ENCODE peak calls at places on chromosomes 11 and 22, in six cellular contexts. One of them, this sample, is unnamed.

GRCh38 chr22:23834830-23835772 is 3.7 kb downstream of the DERL3 start:
- DNase-seq in IMR-90: no peak
- DNase-seq in mesendoderm: no peak
- DNase-seq in mesenchymal stem cell: no peak
- DNase-seq in H1: no peak
- DNase-seq in trophoblast cell: no peak
- DNase-seq in this sample: no peak

GRCh38 chr11:115670538-115671200 is 166.5 kb upstream of the CADM1 start:
- DNase-seq in IMR-90: no peak
- DNase-seq in mesendoderm: no peak
- DNase-seq in mesenchymal stem cell: no peak
- DNase-seq in H1: no peak
- DNase-seq in trophoblast cell: no peak
- DNase-seq in this sample: no peak

GRCh38 chr11:77381749-77382693 is 80.5 kb upstream of the GDPD4 start:
- DNase-seq in IMR-90: peak; percentile 79
- DNase-seq in mesendoderm: no peak
- DNase-seq in mesenchymal stem cell: peak; percentile 83
- DNase-seq in H1: no peak
- DNase-seq in trophoblast cell: no peak
- DNase-seq in this sample: no peak

GRCh38 chr11:10540546-10540914 is 457 bp downstream of the RNF141 start:
- DNase-seq in IMR-90: peak; percentile 18
- DNase-seq in mesendoderm: peak; percentile 47
- DNase-seq in mesenchymal stem cell: no peak
- DNase-seq in H1: no peak
- DNase-seq in trophoblast cell: peak; percentile 39
- DNase-seq in this sample: no peak

GRCh38 chr11:35419713-35420333 is 465 bp upstream of the SLC1A2 start:
- DNase-seq in IMR-90: no peak
- DNase-seq in mesendoderm: no peak
- DNase-seq in mesenchymal stem cell: peak; percentile 7
- DNase-seq in H1: no peak
- DNase-seq in trophoblast cell: no peak
- DNase-seq in this sample: peak; percentile 6

GRCh38 chr11:120682026-120682649 is 170.6 kb downstream of the GRIK4 start:
- DNase-seq in IMR-90: no peak
- DNase-seq in mesendoderm: peak; percentile 69
- DNase-seq in mesenchymal stem cell: no peak
- DNase-seq in H1: peak; percentile 17
- DNase-seq in trophoblast cell: no peak
- DNase-seq in this sample: no peak

GRCh38 chr22:35612903-35613302 is 4.2 kb downstream of the MB start:
- DNase-seq in IMR-90: no peak
- DNase-seq in mesendoderm: no peak
- DNase-seq in mesenchymal stem cell: no peak
- DNase-seq in H1: no peak
- DNase-seq in trophoblast cell: no peak
- DNase-seq in this sample: no peak

GRCh38 chr22:43385770-43386641 is 25.8 kb upstream of the MPPED1 start:
- DNase-seq in IMR-90: peak; percentile 65
- DNase-seq in mesendoderm: peak; percentile 78
- DNase-seq in mesenchymal stem cell: peak; percentile 76
- DNase-seq in H1: peak; percentile 53
- DNase-seq in trophoblast cell: peak; percentile 70
- DNase-seq in this sample: peak; percentile 77

GRCh38 chr11:87374206-87374793 is 336.6 kb downstream of the TMEM135 start:
- DNase-seq in IMR-90: no peak
- DNase-seq in mesendoderm: no peak
- DNase-seq in mesenchymal stem cell: no peak
- DNase-seq in H1: no peak
- DNase-seq in trophoblast cell: no peak
- DNase-seq in this sample: no peak

GRCh38 chr11:8988329-8989234 is 15.2 kb downstream of the NRIP3 start:
- DNase-seq in IMR-90: peak; percentile 65
- DNase-seq in mesendoderm: peak; percentile 22
- DNase-seq in mesenchymal stem cell: peak; percentile 27
- DNase-seq in H1: no peak
- DNase-seq in trophoblast cell: peak; percentile 46
- DNase-seq in this sample: no peak

GRCh38 chr11:112410325-112410724 is 149.7 kb upstream of the PLET1 start:
- DNase-seq in IMR-90: no peak
- DNase-seq in mesendoderm: no peak
- DNase-seq in mesenchymal stem cell: no peak
- DNase-seq in H1: no peak
- DNase-seq in trophoblast cell: no peak
- DNase-seq in this sample: no peak

GRCh38 chr11:26777276-26777939 is 55.5 kb upstream of the SLC5A12 start:
- DNase-seq in IMR-90: peak; percentile 7
- DNase-seq in mesendoderm: no peak
- DNase-seq in mesenchymal stem cell: peak; percentile 32
- DNase-seq in H1: no peak
- DNase-seq in trophoblast cell: no peak
- DNase-seq in this sample: no peak

GRCh38 chr11:117090111-117090706 is 8.0 kb downstream of the SIK3 start:
- DNase-seq in IMR-90: no peak
- DNase-seq in mesendoderm: no peak
- DNase-seq in mesenchymal stem cell: no peak
- DNase-seq in H1: no peak
- DNase-seq in trophoblast cell: peak; percentile 9
- DNase-seq in this sample: no peak

GRCh38 chr11:128187829-128188228 is 399.5 kb downstream of the ETS1 start:
- DNase-seq in IMR-90: peak; percentile 48
- DNase-seq in mesendoderm: no peak
- DNase-seq in mesenchymal stem cell: no peak
- DNase-seq in H1: no peak
- DNase-seq in trophoblast cell: no peak
- DNase-seq in this sample: no peak

GRCh38 chr22:29435236-29435635 is 3.1 kb upstream of the RFPL1 start:
- DNase-seq in IMR-90: no peak
- DNase-seq in mesendoderm: no peak
- DNase-seq in mesenchymal stem cell: no peak
- DNase-seq in H1: no peak
- DNase-seq in trophoblast cell: no peak
- DNase-seq in this sample: no peak

GRCh38 chr22:21837184-21837979 is 30.1 kb downstream of the MAPK1 start:
- DNase-seq in IMR-90: peak; percentile 91
- DNase-seq in mesendoderm: peak; percentile 89
- DNase-seq in mesenchymal stem cell: peak; percentile 90
- DNase-seq in H1: peak; percentile 23
- DNase-seq in trophoblast cell: no peak
- DNase-seq in this sample: peak; percentile 17

GRCh38 chr11:32851251-32851650 is 21.5 kb downstream of the PRRG4 start:
- DNase-seq in IMR-90: no peak
- DNase-seq in mesendoderm: no peak
- DNase-seq in mesenchymal stem cell: no peak
- DNase-seq in H1: no peak
- DNase-seq in trophoblast cell: no peak
- DNase-seq in this sample: no peak

GRCh38 chr22:37310075-37310606 is 27.8 kb downstream of the CYTH4 start:
- DNase-seq in IMR-90: no peak
- DNase-seq in mesendoderm: no peak
- DNase-seq in mesenchymal stem cell: no peak
- DNase-seq in H1: no peak
- DNase-seq in trophoblast cell: no peak
- DNase-seq in this sample: no peak

GRCh38 chr22:35299217-35299716 is 427 bp upstream of the TOM1 start:
- DNase-seq in IMR-90: no peak
- DNase-seq in mesendoderm: no peak
- DNase-seq in mesenchymal stem cell: no peak
- DNase-seq in H1: no peak
- DNase-seq in trophoblast cell: no peak
- DNase-seq in this sample: peak; percentile 18

GRCh38 chr11:118657238-118657637 is 22.2 kb downstream of the TREH start:
- DNase-seq in IMR-90: no peak
- DNase-seq in mesendoderm: peak; percentile 65
- DNase-seq in mesenchymal stem cell: no peak
- DNase-seq in H1: no peak
- DNase-seq in trophoblast cell: no peak
- DNase-seq in this sample: no peak

GRCh38 chr11:2662024-2662312 is 37.8 kb downstream of the KCNQ1OT1 start:
- DNase-seq in IMR-90: no peak
- DNase-seq in mesendoderm: no peak
- DNase-seq in mesenchymal stem cell: no peak
- DNase-seq in H1: no peak
- DNase-seq in trophoblast cell: no peak
- DNase-seq in this sample: no peak

GRCh38 chr11:94034207-94034606 is 13.1 kb downstream of the HEPHL1 start:
- DNase-seq in IMR-90: no peak
- DNase-seq in mesendoderm: no peak
- DNase-seq in mesenchymal stem cell: no peak
- DNase-seq in H1: no peak
- DNase-seq in trophoblast cell: no peak
- DNase-seq in this sample: no peak

DNA sequence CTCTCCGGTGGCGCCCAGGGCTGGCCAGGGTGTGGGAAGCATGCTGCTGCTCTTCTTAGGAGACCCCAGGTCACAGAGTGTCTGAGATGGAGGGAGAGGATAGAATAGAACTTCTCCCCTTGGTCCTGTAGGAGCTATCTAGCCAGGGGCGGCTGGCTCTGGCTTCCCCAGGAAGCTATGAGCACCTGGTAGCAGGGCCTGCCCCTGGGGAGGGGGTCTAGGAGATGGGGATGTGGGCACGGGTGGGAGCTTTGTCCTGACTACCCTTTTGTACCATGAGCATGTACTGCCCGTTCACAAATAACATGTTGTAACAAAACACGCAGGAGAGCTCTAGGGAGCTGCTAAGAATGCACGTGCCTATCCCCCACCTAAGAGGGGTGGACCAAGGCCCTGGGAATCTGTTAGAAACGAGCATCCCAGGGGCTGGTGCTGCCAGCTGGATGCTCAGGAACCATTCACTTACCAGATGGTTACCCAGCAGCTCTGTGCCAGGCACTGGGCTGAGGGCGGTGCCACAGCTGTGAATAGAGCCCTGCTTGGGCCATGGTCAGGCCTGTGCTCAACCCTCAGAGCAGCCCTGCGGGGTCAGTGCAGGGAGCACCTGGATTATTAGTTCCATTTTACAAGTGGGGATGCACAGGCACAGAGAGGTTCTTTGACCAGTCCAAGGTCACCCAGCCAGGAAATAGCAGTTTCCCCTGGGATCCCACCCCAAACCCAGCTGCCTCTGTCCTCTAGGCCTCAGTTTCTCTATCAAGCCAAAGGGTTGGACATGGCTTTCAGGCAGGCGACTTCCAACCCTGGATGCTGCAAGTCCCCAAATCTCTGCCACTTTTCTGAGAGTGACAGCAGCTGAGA is 2.2 kb downstream of the SLC39A13 start:
- DNase-seq in IMR-90: no peak
- DNase-seq in mesendoderm: no peak
- DNase-seq in mesenchymal stem cell: no peak
- DNase-seq in H1: no peak
- DNase-seq in trophoblast cell: no peak
- DNase-seq in this sample: no peak
- H3K4me3 ChIP-seq in IMR-90: no peak overlapping the region
- H3K4me3 ChIP-seq in mesendoderm: no peak overlapping the region
- H3K4me3 ChIP-seq in mesenchymal stem cell: peak overlapping the region; percentile 98
- H3K4me3 ChIP-seq in H1: no peak overlapping the region
- H3K4me3 ChIP-seq in trophoblast cell: no peak overlapping the region
- H3K4me3 ChIP-seq in this sample: no peak overlapping the region

GRCh38 chr22:38504731-38505594 is 1.1 kb downstream of the DDX17 start:
- DNase-seq in IMR-90: peak; percentile 48
- DNase-seq in mesendoderm: peak; percentile 82
- DNase-seq in mesenchymal stem cell: peak; percentile 71
- DNase-seq in H1: no peak
- DNase-seq in trophoblast cell: no peak
- DNase-seq in this sample: peak; percentile 27

GRCh38 chr22:38506118-38506962 is at the start of gene DDX17:
- DNase-seq in IMR-90: peak; percentile 97
- DNase-seq in mesendoderm: peak; percentile 98
- DNase-seq in mesenchymal stem cell: peak; percentile 97
- DNase-seq in H1: peak; percentile 78
- DNase-seq in trophoblast cell: peak; percentile 96
- DNase-seq in this sample: peak; percentile 97

GRCh38 chr22:38503021-38503420 is 3.1 kb downstream of the DDX17 start:
- DNase-seq in IMR-90: no peak
- DNase-seq in mesendoderm: no peak
- DNase-seq in mesenchymal stem cell: no peak
- DNase-seq in H1: no peak
- DNase-seq in trophoblast cell: no peak
- DNase-seq in this sample: no peak

GRCh38 chr22:38501797-38502672 is 4.1 kb downstream of the DDX17 start:
- DNase-seq in IMR-90: no peak
- DNase-seq in mesendoderm: no peak
- DNase-seq in mesenchymal stem cell: no peak
- DNase-seq in H1: no peak
- DNase-seq in trophoblast cell: no peak
- DNase-seq in this sample: no peak

GRCh38 chr22:38505595-38506117 is 455 bp downstream of the DDX17 start:
- DNase-seq in IMR-90: peak; percentile 46
- DNase-seq in mesendoderm: peak; percentile 61
- DNase-seq in mesenchymal stem cell: peak; percentile 72
- DNase-seq in H1: no peak
- DNase-seq in trophoblast cell: peak; percentile 14
- DNase-seq in this sample: no peak
- H2BK120ac ChIP-seq in IMR-90: peak overlapping the region; percentile 84
- H2BK120ac ChIP-seq in mesendoderm: peak overlapping the region; percentile 75
- H2BK120ac ChIP-seq in mesenchymal stem cell: peak overlapping the region; percentile 99
- H2BK120ac ChIP-seq in H1: no peak overlapping the region
- H2BK120ac ChIP-seq in trophoblast cell: peak overlapping the region; percentile 82
- H2BK120ac ChIP-seq in this sample: peak overlapping the region; percentile 99

GRCh38 chr11:71316701-71317100 is 64.3 kb upstream of the SHANK2 start:
- DNase-seq in IMR-90: no peak
- DNase-seq in mesendoderm: no peak
- DNase-seq in mesenchymal stem cell: no peak
- DNase-seq in H1: no peak
- DNase-seq in trophoblast cell: no peak
- DNase-seq in this sample: no peak
- H3K18ac ChIP-seq in IMR-90: no peak overlapping the region
- H3K18ac ChIP-seq in mesendoderm: no peak overlapping the region
- H3K18ac ChIP-seq in mesenchymal stem cell: no peak overlapping the region
- H3K18ac ChIP-seq in H1: no peak overlapping the region
- H3K18ac ChIP-seq in trophoblast cell: no peak overlapping the region
- H3K18ac ChIP-seq in this sample: no peak overlapping the region

DNA sequence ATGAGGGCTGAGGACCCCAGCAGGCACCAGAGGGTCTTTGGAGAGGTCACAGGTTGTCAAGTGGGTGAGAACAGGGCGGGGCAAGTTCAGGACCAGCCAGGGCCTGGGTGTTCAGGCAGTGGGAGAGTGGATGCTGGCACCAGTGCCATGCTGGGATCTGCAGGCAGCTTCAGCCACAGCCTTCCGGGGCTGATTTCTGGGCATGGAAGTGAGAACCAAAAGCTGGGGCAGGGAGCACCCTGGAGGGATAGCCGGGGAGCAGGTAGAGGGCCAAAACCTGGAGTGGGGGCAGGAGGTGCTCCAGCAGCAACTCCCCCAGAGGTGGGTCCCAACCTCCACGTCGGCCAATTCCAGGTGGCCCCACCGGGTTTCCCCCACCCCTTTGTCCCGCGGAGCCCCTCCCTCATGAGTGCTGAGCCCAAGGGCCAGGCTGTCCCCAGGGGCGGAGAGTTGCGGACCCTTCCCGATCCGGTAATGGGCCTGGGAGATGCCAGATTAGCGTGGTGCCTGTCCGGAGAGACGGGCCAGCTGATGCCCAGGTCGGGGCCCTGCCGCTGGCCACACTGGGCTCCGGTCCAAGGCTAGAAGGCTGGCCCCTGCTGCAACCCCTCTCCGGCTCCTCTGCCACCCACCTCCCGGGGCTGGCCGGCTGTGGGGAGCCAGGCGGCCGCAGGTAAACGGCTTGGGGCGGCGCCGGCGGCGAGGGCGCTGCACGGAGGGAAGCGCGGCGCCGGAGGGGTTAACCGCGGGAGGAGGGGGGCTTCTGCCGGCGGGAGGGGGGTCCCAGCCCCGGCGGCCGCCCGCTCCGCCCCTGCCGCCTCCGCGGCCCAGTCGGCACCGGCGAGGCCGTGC is at the start of gene KCNK4:
- DNase-seq in IMR-90: no peak
- DNase-seq in mesendoderm: no peak
- DNase-seq in mesenchymal stem cell: no peak
- DNase-seq in H1: no peak
- DNase-seq in trophoblast cell: no peak
- DNase-seq in this sample: no peak
- H3K4me3 ChIP-seq in IMR-90: peak within 1 kb of the TSS; percentile 24
- H3K4me3 ChIP-seq in mesendoderm: no peak within 1 kb of the TSS
- H3K4me3 ChIP-seq in mesenchymal stem cell: peak within 1 kb of the TSS; percentile 56
- H3K4me3 ChIP-seq in H1: peak within 1 kb of the TSS; percentile 21
- H3K4me3 ChIP-seq in trophoblast cell: peak within 1 kb of the TSS; percentile 4
- H3K4me3 ChIP-seq in this sample: peak within 1 kb of the TSS; percentile 20